ENCODE peak calls at places on chromosome 4, in seven cellular contexts. One of them, this sample, is unnamed.

GRCh38 chr4:90126805-90127204 is 389 bp upstream of the CCSER1 start:
- DNase-seq in OCI-LY7: no peak
- DNase-seq in GM23248: no peak
- DNase-seq in SK-N-SH: no peak
- DNase-seq in HCT116: no peak
- DNase-seq in neural progenitor cell: no peak
- DNase-seq in GM23338: peak
- DNase-seq in this sample: peak

GRCh38 chr4:92304636-92305035 is 870 bp downstream of the GRID2 start:
- DNase-seq in SK-N-SH: peak
- DNase-seq in OCI-LY7: no peak
- DNase-seq in GM23338: peak
- DNase-seq in HCT116: no peak
- DNase-seq in neural progenitor cell: peak
- DNase-seq in GM23248: no peak
- DNase-seq in this sample: no peak

GRCh38 chr4:140095694-140096482 is 58.1 kb downstream of the MAML3 start:
- DNase-seq in neural progenitor cell: no peak
- DNase-seq in OCI-LY7: peak
- DNase-seq in GM23248: peak
- DNase-seq in HCT116: peak
- DNase-seq in SK-N-SH: peak
- DNase-seq in GM23338: no peak
- DNase-seq in this sample: peak

GRCh38 chr4:48033825-48034413 is 17.3 kb downstream of the NIPAL1 start:
- DNase-seq in neural progenitor cell: peak
- DNase-seq in GM23338: peak
- DNase-seq in HCT116: peak
- DNase-seq in OCI-LY7: peak
- DNase-seq in SK-N-SH: peak
- DNase-seq in GM23248: peak
- DNase-seq in this sample: peak

GRCh38 chr4:110735691-110736090 is 112.8 kb upstream of the PITX2 start:
- DNase-seq in GM23338: no peak
- DNase-seq in SK-N-SH: no peak
- DNase-seq in HCT116: no peak
- DNase-seq in neural progenitor cell: no peak
- DNase-seq in OCI-LY7: no peak
- DNase-seq in GM23248: peak
- DNase-seq in this sample: no peak

GRCh38 chr4:57214654-57215411 is 104.6 kb upstream of the IGFBP7 start:
- DNase-seq in neural progenitor cell: no peak
- DNase-seq in GM23338: no peak
- DNase-seq in OCI-LY7: no peak
- DNase-seq in HCT116: no peak
- DNase-seq in GM23248: no peak
- DNase-seq in SK-N-SH: no peak
- DNase-seq in this sample: peak

GRCh38 chr4:87122252-87122651 is 98.2 kb downstream of the KLHL8 start:
- DNase-seq in SK-N-SH: no peak
- DNase-seq in GM23338: no peak
- DNase-seq in GM23248: no peak
- DNase-seq in HCT116: no peak
- DNase-seq in neural progenitor cell: no peak
- DNase-seq in OCI-LY7: no peak
- DNase-seq in this sample: no peak

GRCh38 chr4:101304916-101305315 is 42.4 kb downstream of the PPP3CA start:
- DNase-seq in HCT116: no peak
- DNase-seq in SK-N-SH: peak
- DNase-seq in OCI-LY7: no peak
- DNase-seq in neural progenitor cell: peak
- DNase-seq in GM23338: peak
- DNase-seq in GM23248: peak
- DNase-seq in this sample: peak

GRCh38 chr4:170672571-170672970 is 582.8 kb upstream of the AADAT start:
- DNase-seq in GM23248: peak
- DNase-seq in HCT116: no peak
- DNase-seq in neural progenitor cell: no peak
- DNase-seq in GM23338: no peak
- DNase-seq in SK-N-SH: no peak
- DNase-seq in OCI-LY7: no peak
- DNase-seq in this sample: peak

GRCh38 chr4:54439831-54440243 is 210.7 kb downstream of the PDGFRA start:
- DNase-seq in SK-N-SH: peak
- DNase-seq in neural progenitor cell: peak
- DNase-seq in GM23248: peak
- DNase-seq in HCT116: no peak
- DNase-seq in GM23338: no peak
- DNase-seq in OCI-LY7: peak
- DNase-seq in this sample: peak

GRCh38 chr4:76607266-76607799 is 172.3 kb downstream of the SHROOM3 start:
- DNase-seq in neural progenitor cell: peak
- DNase-seq in OCI-LY7: no peak
- DNase-seq in GM23248: peak
- DNase-seq in GM23338: peak
- DNase-seq in SK-N-SH: no peak
- DNase-seq in HCT116: no peak
- DNase-seq in this sample: no peak

GRCh38 chr4:17447675-17448298 is 64.1 kb downstream of the QDPR start:
- DNase-seq in OCI-LY7: peak
- DNase-seq in HCT116: peak
- DNase-seq in GM23338: peak
- DNase-seq in neural progenitor cell: peak
- DNase-seq in GM23248: peak
- DNase-seq in SK-N-SH: peak
- DNase-seq in this sample: peak

GRCh38 chr4:211033-211511 is 86.8 kb downstream of the ZNF718 start:
- DNase-seq in HCT116: no peak
- DNase-seq in neural progenitor cell: no peak
- DNase-seq in GM23248: no peak
- DNase-seq in GM23338: no peak
- DNase-seq in OCI-LY7: peak
- DNase-seq in SK-N-SH: no peak
- DNase-seq in this sample: no peak

GRCh38 chr4:70187216-70187615 is 8.3 kb upstream of the ODAM start:
- DNase-seq in neural progenitor cell: no peak
- DNase-seq in OCI-LY7: no peak
- DNase-seq in GM23248: no peak
- DNase-seq in GM23338: no peak
- DNase-seq in HCT116: no peak
- DNase-seq in SK-N-SH: no peak
- DNase-seq in this sample: no peak

GRCh38 chr4:19659131-19659530 is 592.6 kb upstream of the SLIT2 start:
- DNase-seq in GM23248: no peak
- DNase-seq in OCI-LY7: no peak
- DNase-seq in GM23338: no peak
- DNase-seq in SK-N-SH: no peak
- DNase-seq in HCT116: no peak
- DNase-seq in neural progenitor cell: no peak
- DNase-seq in this sample: no peak

DNA sequence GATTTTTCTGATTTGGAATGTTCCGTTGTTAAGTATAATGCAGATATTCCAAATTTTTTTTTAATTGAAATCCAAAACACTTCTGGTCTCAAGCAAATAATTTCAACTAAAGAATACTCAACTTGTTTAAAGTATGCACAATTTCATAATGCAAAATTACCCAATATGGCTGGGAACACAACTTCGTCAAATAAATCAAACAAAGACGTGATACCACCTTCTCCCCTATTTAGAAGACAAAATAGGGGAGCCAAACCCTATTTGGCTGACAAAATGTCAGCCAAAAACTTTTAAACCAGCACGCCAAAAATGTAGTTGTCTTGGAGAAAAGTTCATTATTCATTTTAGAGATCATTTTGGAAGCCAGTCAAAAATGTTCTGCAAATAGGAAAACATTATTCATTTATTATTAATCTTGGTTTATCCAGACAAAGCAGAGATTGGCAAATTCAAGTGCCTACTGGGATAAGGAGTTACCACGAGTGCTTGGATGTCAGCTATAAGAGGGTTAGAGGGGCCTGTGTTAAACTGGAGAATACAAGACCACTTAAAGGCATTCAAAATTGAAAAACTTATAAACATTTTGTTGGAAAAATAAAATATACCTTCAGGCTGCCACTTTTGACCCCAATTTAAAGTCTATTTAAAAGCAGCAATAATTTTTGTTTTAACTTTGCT is 3.3 kb upstream of the TKTL2 start:
- DNase-seq in SK-N-SH: no peak
- DNase-seq in HCT116: no peak
- DNase-seq in GM23338: no peak
- DNase-seq in neural progenitor cell: no peak
- DNase-seq in GM23248: no peak
- DNase-seq in OCI-LY7: no peak
- DNase-seq in this sample: no peak
- TF ChIP-seq EZH2phosphoT487 in SK-N-SH: no peak
- TF ChIP-seq EZH2phosphoT487 in HCT116: no peak
- TF ChIP-seq EZH2phosphoT487 in GM23338: no peak
- TF ChIP-seq EZH2phosphoT487 in neural progenitor cell: no peak
- TF ChIP-seq EZH2phosphoT487 in GM23248: no peak
- TF ChIP-seq EZH2phosphoT487 in OCI-LY7: no peak
- TF ChIP-seq EZH2phosphoT487 in this sample: no peak

DNA sequence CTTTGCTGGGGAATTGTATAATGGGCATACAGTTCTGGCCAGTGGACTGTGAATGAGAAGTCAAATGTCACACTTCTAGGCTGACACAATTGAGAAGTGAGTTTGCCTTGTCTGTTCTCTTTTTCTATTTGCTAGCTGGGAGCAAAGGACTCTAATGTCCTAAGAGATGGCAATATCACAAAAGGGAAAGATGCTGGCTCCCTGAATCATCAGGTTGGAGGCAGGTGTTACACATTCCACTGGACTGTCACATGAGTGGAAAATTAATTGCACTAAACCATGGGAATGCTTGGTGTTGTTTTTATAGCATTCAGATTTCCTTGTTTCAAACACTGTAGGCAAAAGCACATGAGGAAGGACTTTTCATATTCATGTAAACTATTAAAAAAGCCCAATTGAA is 388.3 kb downstream of the ADAM29 start:
- DNase-seq in OCI-LY7: no peak
- DNase-seq in GM23338: no peak
- DNase-seq in neural progenitor cell: no peak
- DNase-seq in SK-N-SH: no peak
- DNase-seq in GM23248: no peak
- DNase-seq in HCT116: no peak
- DNase-seq in this sample: no peak
- H3K4me2 ChIP-seq in OCI-LY7: no peak
- H3K4me2 ChIP-seq in GM23338: no peak
- H3K4me2 ChIP-seq in neural progenitor cell: no peak
- H3K4me2 ChIP-seq in SK-N-SH: no peak
- H3K4me2 ChIP-seq in GM23248: no peak
- H3K4me2 ChIP-seq in HCT116: no peak
- H3K4me2 ChIP-seq in this sample: no peak

GRCh38 chr4:72448231-72448630 is 120.8 kb downstream of the ADAMTS3 start:
- DNase-seq in SK-N-SH: no peak
- DNase-seq in OCI-LY7: no peak
- DNase-seq in neural progenitor cell: no peak
- DNase-seq in GM23338: no peak
- DNase-seq in GM23248: peak
- DNase-seq in HCT116: no peak
- DNase-seq in this sample: peak

GRCh38 chr4:72446353-72447055 is 122.5 kb downstream of the ADAMTS3 start:
- DNase-seq in SK-N-SH: no peak
- DNase-seq in GM23248: peak
- DNase-seq in GM23338: no peak
- DNase-seq in neural progenitor cell: no peak
- DNase-seq in OCI-LY7: no peak
- DNase-seq in HCT116: no peak
- DNase-seq in this sample: peak

GRCh38 chr4:72449705-72450104 is 119.3 kb downstream of the ADAMTS3 start:
- DNase-seq in GM23338: no peak
- DNase-seq in GM23248: peak
- DNase-seq in HCT116: no peak
- DNase-seq in SK-N-SH: no peak
- DNase-seq in OCI-LY7: no peak
- DNase-seq in neural progenitor cell: no peak
- DNase-seq in this sample: no peak

GRCh38 chr4:72457158-72457557 is 111.9 kb downstream of the ADAMTS3 start:
- DNase-seq in GM23248: no peak
- DNase-seq in neural progenitor cell: no peak
- DNase-seq in HCT116: no peak
- DNase-seq in GM23338: no peak
- DNase-seq in OCI-LY7: no peak
- DNase-seq in SK-N-SH: no peak
- DNase-seq in this sample: no peak

DNA sequence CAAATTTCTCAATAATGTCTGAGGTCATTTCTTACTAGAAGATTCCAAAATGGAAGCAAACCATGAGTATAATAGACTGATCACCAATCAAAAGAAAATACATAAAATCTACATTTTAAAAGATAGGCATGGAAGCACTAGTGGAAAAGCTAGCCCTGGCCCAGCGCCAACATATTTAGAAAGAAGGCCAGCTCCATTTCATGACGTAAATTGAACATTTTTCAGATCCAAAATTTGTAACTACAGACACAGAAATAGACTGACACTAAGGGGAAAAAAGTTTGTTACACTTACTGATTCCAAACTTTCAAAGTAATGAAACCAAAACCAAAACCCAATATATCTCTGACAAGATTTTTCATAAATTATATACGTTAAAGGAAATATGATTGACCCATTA is 117.7 kb downstream of the ADAMTS3 start:
- DNase-seq in OCI-LY7: no peak
- DNase-seq in SK-N-SH: no peak
- DNase-seq in GM23338: no peak
- DNase-seq in neural progenitor cell: no peak
- DNase-seq in HCT116: no peak
- DNase-seq in GM23248: peak
- DNase-seq in this sample: no peak
- TF ChIP-seq EZH2phosphoT487 in OCI-LY7: no peak
- TF ChIP-seq EZH2phosphoT487 in SK-N-SH: no peak
- TF ChIP-seq EZH2phosphoT487 in GM23338: no peak
- TF ChIP-seq EZH2phosphoT487 in neural progenitor cell: no peak
- TF ChIP-seq EZH2phosphoT487 in HCT116: no peak
- TF ChIP-seq EZH2phosphoT487 in GM23248: no peak
- TF ChIP-seq EZH2phosphoT487 in this sample: no peak

DNA sequence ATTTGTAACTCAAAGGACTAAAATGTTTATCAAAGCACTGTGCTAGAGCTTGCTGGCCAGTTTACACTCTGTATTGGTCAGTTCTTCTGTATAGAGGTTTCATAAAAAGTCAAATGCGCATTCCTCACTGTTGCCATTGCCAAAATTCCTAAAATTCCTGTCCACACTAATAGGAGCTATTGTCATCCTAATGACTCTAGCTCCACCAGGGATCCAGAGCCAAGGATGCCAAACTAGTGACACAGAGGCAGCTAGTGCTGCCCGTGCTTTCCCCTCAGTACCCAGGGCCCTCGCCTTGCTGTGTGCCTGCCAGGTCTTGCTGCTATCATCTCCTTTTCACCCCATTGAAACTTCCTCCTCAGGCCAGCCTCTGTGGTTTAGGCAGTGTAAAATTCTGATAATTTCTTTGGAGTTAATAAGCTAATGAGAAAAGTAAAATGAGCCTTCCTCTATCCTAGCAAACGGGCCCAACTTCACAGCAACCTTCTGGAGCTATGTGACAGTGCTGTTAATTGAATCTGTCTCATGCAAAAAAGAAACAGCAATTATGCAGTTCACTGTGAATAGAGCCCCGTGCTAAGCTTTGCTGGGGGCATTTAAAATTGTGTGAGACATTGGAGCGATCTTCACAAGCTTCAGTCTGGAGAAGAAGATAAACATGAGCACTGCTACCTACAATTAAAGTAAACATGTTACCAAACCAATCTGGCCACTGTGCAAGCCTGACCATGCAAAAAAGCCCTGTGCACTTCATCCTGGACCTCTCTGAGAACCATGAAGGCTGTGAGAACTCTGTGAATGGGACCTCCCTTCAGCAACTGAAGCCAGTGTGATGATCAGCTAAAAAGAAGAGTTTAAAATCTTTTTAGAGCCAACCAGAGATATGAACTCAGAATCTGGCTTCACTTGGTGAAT is 43.1 kb upstream of the FGF2 start:
- DNase-seq in GM23338: peak
- DNase-seq in OCI-LY7: no peak
- DNase-seq in GM23248: peak
- DNase-seq in neural progenitor cell: peak
- DNase-seq in HCT116: peak
- DNase-seq in SK-N-SH: no peak
- DNase-seq in this sample: peak
- H3K4me2 ChIP-seq in GM23338: peak
- H3K4me2 ChIP-seq in OCI-LY7: no peak
- H3K4me2 ChIP-seq in GM23248: peak
- H3K4me2 ChIP-seq in neural progenitor cell: peak
- H3K4me2 ChIP-seq in HCT116: peak
- H3K4me2 ChIP-seq in SK-N-SH: peak
- H3K4me2 ChIP-seq in this sample: peak